ENCODE peak calls at places on chromosome 1, in six cellular contexts. One of them, this sample, is unnamed.

GRCh38 chr1:22184892-22185612 is 42.2 kb upstream of the WNT4 start:
- DNase-seq in heart right ventricle: no peak
- DNase-seq in OCI-LY7: no peak
- DNase-seq in GM12878: no peak
- DNase-seq in HCT116: no peak
- DNase-seq in pancreas: no peak
- DNase-seq in this sample: no peak

GRCh38 chr1:184647471-184647870 is 107.2 kb downstream of the EDEM3 start:
- DNase-seq in OCI-LY7: no peak
- DNase-seq in GM12878: no peak
- DNase-seq in pancreas: no peak
- DNase-seq in HCT116: no peak
- DNase-seq in heart right ventricle: no peak
- DNase-seq in this sample: no peak

GRCh38 chr1:109109906-109110305 is 4.0 kb upstream of the ELAPOR1 start:
- DNase-seq in GM12878: no peak
- DNase-seq in heart right ventricle: no peak
- DNase-seq in HCT116: no peak
- DNase-seq in OCI-LY7: no peak
- DNase-seq in pancreas: no peak
- DNase-seq in this sample: no peak

GRCh38 chr1:50661626-50662025 is 238.4 kb upstream of the DMRTA2 start:
- DNase-seq in pancreas: no peak
- DNase-seq in GM12878: no peak
- DNase-seq in HCT116: no peak
- DNase-seq in OCI-LY7: no peak
- DNase-seq in heart right ventricle: no peak
- DNase-seq in this sample: no peak

GRCh38 chr1:203744008-203744972 is 20.7 kb upstream of the LAX1 start:
- DNase-seq in pancreas: no peak
- DNase-seq in OCI-LY7: peak
- DNase-seq in GM12878: no peak
- DNase-seq in heart right ventricle: peak
- DNase-seq in HCT116: no peak
- DNase-seq in this sample: no peak

GRCh38 chr1:232845521-232845920 is 40.3 kb downstream of the MAP10 start:
- DNase-seq in OCI-LY7: no peak
- DNase-seq in HCT116: no peak
- DNase-seq in GM12878: no peak
- DNase-seq in heart right ventricle: no peak
- DNase-seq in pancreas: no peak
- DNase-seq in this sample: no peak

GRCh38 chr1:227771326-227771725 is 36.1 kb downstream of the SNAP47 start:
- DNase-seq in HCT116: no peak
- DNase-seq in GM12878: no peak
- DNase-seq in heart right ventricle: no peak
- DNase-seq in pancreas: peak
- DNase-seq in OCI-LY7: no peak
- DNase-seq in this sample: no peak

GRCh38 chr1:38071530-38072266 is 25.1 kb upstream of the POU3F1 start:
- DNase-seq in OCI-LY7: peak
- DNase-seq in heart right ventricle: no peak
- DNase-seq in pancreas: no peak
- DNase-seq in GM12878: no peak
- DNase-seq in HCT116: no peak
- DNase-seq in this sample: no peak

GRCh38 chr1:16367258-16367967 is 371 bp downstream of the SZRD1 start:
- DNase-seq in GM12878: peak
- DNase-seq in pancreas: peak
- DNase-seq in HCT116: peak
- DNase-seq in OCI-LY7: peak
- DNase-seq in heart right ventricle: peak
- DNase-seq in this sample: peak
- TF ChIP-seq CTCF in GM12878: no peak
- TF ChIP-seq CTCF in pancreas: no peak
- TF ChIP-seq CTCF in HCT116: no peak
- TF ChIP-seq CTCF in OCI-LY7: peak
- TF ChIP-seq CTCF in heart right ventricle: peak
- TF ChIP-seq CTCF in this sample: no peak

GRCh38 chr1:168082008-168082876 is 54.5 kb downstream of the GPR161 start:
- DNase-seq in GM12878: peak
- DNase-seq in HCT116: peak
- DNase-seq in pancreas: peak
- DNase-seq in OCI-LY7: peak
- DNase-seq in heart right ventricle: peak
- DNase-seq in this sample: peak
- H3K27ac ChIP-seq in GM12878: no peak
- H3K27ac ChIP-seq in HCT116: no peak
- H3K27ac ChIP-seq in pancreas: peak
- H3K27ac ChIP-seq in OCI-LY7: no peak
- H3K27ac ChIP-seq in heart right ventricle: no peak
- H3K27ac ChIP-seq in this sample: no peak

DNA sequence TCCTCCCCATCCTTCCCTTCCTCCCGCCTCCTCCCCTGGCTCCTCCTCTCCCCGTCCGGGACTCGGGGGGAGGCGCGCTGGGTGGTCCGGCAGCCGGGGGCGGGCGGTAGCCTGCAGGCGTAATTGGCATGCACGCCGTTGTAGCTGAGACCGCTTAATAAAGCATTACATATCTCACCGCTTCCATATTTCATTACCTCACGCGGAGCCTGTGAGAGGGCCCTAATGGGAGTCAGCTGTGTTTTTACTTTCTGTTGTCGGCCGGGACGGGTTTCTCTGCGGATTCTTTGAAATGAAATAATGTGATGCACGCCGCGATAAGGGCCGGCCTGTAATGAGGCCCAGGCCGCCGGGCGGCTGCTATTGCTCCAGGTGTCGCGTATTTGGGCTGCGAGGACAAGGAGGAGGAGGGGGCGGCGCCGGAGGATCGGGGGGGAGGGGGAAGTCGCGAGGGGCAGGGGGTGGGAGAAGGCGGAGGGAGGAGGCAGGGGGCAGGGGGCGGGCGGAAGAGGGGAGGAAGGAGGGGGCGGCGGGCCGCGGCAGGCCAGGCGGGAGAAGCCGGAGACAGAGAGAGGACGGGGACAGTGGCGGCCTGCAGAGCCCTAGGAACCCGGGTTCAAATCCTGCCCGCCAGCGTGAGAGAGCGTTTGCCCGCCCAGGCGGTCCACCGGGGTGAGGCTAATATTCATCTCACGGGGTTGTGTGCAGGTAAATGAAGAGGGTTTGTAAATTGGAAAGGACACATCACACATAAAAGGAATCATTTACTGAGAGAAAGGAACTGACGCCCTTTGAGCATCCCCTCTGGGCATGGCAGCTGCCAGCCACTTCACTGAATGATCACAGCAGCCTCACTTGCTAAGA is 95.6 kb downstream of the FOXD2 start:
- DNase-seq in OCI-LY7: no peak
- DNase-seq in pancreas: no peak
- DNase-seq in heart right ventricle: peak
- DNase-seq in GM12878: no peak
- DNase-seq in HCT116: no peak
- DNase-seq in this sample: no peak
- TF ChIP-seq CTCF in OCI-LY7: no peak
- TF ChIP-seq CTCF in pancreas: no peak
- TF ChIP-seq CTCF in heart right ventricle: no peak
- TF ChIP-seq CTCF in GM12878: no peak
- TF ChIP-seq CTCF in HCT116: no peak
- TF ChIP-seq CTCF in this sample: no peak

DNA sequence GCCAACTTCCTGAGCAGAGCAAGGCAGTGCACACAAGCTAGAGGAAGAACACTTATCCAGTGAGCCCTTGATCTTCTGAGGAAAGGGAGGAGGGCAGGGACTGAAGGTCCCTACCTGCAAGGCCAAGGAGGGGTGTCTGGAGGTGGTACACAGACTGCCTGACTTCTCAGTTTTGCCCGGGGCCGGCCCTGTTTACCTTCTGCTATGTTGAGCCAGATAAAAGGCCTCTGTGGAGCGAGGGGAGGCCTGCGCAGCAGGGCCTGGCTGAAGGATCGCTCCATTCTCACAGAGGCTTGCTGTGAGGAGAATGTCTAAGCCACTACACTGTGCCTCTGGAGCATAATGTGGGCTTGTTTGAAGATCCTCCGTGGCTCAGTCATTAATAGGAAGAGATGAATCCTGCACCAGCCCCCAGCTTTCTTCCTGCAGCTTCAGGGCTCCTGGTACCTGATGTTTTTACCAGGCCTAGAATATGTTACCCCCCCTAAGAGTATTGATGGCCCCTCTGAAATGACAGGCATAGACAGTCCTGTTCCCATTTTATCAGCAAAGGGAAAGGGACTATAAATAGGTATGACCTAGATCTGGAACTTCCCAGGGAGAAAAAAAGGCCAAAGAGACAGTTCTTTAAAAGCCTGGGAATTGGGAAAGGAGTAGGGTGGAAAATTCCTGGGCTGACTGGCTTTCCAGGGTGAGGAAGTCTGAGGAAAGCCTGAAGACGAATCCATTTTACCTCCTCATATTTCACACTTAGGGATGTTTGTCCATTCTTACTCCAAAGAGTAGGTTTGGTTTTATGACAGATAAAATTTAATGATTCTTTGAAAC is 4.7 kb downstream of the POGK start:
- DNase-seq in pancreas: peak
- DNase-seq in HCT116: no peak
- DNase-seq in OCI-LY7: no peak
- DNase-seq in GM12878: no peak
- DNase-seq in heart right ventricle: no peak
- DNase-seq in this sample: no peak
- H3K27ac ChIP-seq in pancreas: no peak
- H3K27ac ChIP-seq in HCT116: no peak
- H3K27ac ChIP-seq in OCI-LY7: no peak
- H3K27ac ChIP-seq in GM12878: no peak
- H3K27ac ChIP-seq in heart right ventricle: peak
- H3K27ac ChIP-seq in this sample: no peak

GRCh38 chr1:154998201-154998780 is 4.3 kb upstream of the ZBTB7B start:
- DNase-seq in pancreas: no peak
- DNase-seq in OCI-LY7: no peak
- DNase-seq in HCT116: no peak
- DNase-seq in heart right ventricle: no peak
- DNase-seq in GM12878: no peak
- DNase-seq in this sample: no peak
- TF ChIP-seq CTCF in pancreas: no peak
- TF ChIP-seq CTCF in OCI-LY7: peak
- TF ChIP-seq CTCF in HCT116: peak
- TF ChIP-seq CTCF in heart right ventricle: no peak
- TF ChIP-seq CTCF in GM12878: no peak
- TF ChIP-seq CTCF in this sample: no peak

GRCh38 chr1:29304025-29304684 is 67.8 kb downstream of the PTPRU start:
- DNase-seq in GM12878: no peak
- DNase-seq in OCI-LY7: no peak
- DNase-seq in heart right ventricle: no peak
- DNase-seq in HCT116: no peak
- DNase-seq in pancreas: no peak
- DNase-seq in this sample: no peak

GRCh38 chr1:29309621-29310020 is 73.3 kb downstream of the PTPRU start:
- DNase-seq in heart right ventricle: no peak
- DNase-seq in pancreas: no peak
- DNase-seq in OCI-LY7: no peak
- DNase-seq in GM12878: no peak
- DNase-seq in HCT116: no peak
- DNase-seq in this sample: no peak

GRCh38 chr1:29305943-29306342 is 69.6 kb downstream of the PTPRU start:
- DNase-seq in pancreas: no peak
- DNase-seq in OCI-LY7: no peak
- DNase-seq in heart right ventricle: no peak
- DNase-seq in GM12878: no peak
- DNase-seq in HCT116: no peak
- DNase-seq in this sample: no peak

GRCh38 chr1:29303201-29304024 is 67.1 kb downstream of the PTPRU start:
- DNase-seq in OCI-LY7: no peak
- DNase-seq in GM12878: no peak
- DNase-seq in HCT116: no peak
- DNase-seq in pancreas: no peak
- DNase-seq in heart right ventricle: no peak
- DNase-seq in this sample: no peak

DNA sequence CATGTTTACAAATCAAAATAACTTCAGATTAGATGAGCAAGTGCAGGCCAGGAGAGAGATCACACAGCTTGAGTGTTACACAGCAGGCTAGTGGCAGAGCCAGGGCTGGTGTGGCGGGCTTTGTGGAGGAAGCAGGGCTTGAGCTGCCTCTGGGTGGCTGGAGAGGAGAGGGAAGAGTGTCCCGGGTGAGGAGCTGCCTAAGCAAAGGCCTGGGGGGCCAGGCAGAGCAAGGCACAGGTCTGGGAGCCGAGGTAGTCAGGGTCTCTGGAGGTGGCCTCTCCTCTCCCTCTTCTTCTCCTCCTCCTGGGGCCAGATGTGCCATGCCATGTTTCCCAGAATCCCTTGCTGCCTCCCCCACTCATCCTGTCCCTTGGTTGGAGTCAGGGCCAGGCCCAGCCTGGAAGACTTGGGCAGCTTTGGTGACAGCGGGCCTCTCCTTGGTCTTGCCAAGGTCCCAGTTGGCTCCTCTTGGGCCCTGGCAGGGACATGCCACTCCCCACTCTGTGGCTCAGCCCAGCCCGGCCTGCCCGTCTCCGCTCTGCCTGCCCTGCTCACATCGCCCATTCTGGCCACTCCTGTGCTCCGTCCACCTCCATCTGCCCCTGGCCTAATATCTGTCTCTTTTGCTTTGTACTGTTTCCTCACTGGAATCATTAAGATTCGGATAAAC is 70.3 kb downstream of the PTPRU start:
- DNase-seq in HCT116: no peak
- DNase-seq in GM12878: no peak
- DNase-seq in pancreas: no peak
- DNase-seq in heart right ventricle: no peak
- DNase-seq in OCI-LY7: no peak
- DNase-seq in this sample: no peak
- H3K27ac ChIP-seq in HCT116: no peak
- H3K27ac ChIP-seq in GM12878: no peak
- H3K27ac ChIP-seq in pancreas: no peak
- H3K27ac ChIP-seq in heart right ventricle: no peak
- H3K27ac ChIP-seq in OCI-LY7: no peak
- H3K27ac ChIP-seq in this sample: no peak